ENCODE peak calls at places on chromosomes 12 and 14, in six cellular contexts. W is GM12878, C is HepG2, U is fibroblast of pulmonary artery, R is cardiac fibroblast, B is body of pancreas. M is an unnamed sample.

GRCh38 chr12:52976574-52977071 is 27.7 kb downstream of the KRT18 start:
- DNase-seq in U (peak; percentile 39), R (no peak), B (no peak), C (no peak), W (no peak), M (peak; percentile 13)

GRCh38 chr14:49512147-49512551 is 74.0 kb downstream of the RPS29 start:
- DNase-seq in C (no peak), W (no peak), U (peak; percentile 71), R (peak; percentile 93), B (no peak), M (peak; percentile 65)

GRCh38 chr14:101017209-101017608 is 113.7 kb upstream of the RTL1 start:
- DNase-seq in W (no peak), C (no peak), R (peak; percentile 6), B (no peak), U (peak; percentile 37), M (peak; percentile 30)

GRCh38 chr12:128820723-128821432 is 2.9 kb downstream of the SLC15A4 start:
- DNase-seq in U (no peak), W (no peak), C (no peak), R (no peak), B (peak; percentile 17), M (no peak)

GRCh38 chr12:122997343-122998250 is 17.1 kb downstream of the ARL6IP4 start:
- DNase-seq in B (no peak), W (no peak), C (no peak), U (no peak), R (peak; percentile 33), M (no peak)

GRCh38 chr14:52422650-52423356 is 108.7 kb downstream of the PTGER2 start:
- DNase-seq in C (no peak), W (no peak), U (no peak), B (no peak), R (peak; percentile 13), M (no peak)

GRCh38 chr12:6632026-6632978 is 3.5 kb downstream of the LPAR5 start:
- DNase-seq in C (no peak), B (no peak), W (peak; percentile 81), R (no peak), U (no peak), M (no peak)

GRCh38 chr12:78236264-78236663 is 405.6 kb downstream of the NAV3 start:
- DNase-seq in R (peak; percentile 10), U (no peak), C (no peak), B (no peak), W (no peak), M (no peak)

GRCh38 chr14:51145246-51145645 is 50.3 kb upstream of the TRIM9 start:
- DNase-seq in U (no peak), C (no peak), W (no peak), B (no peak), R (peak; percentile 22), M (no peak)

GRCh38 chr12:92110083-92110640 is 35.5 kb downstream of the BTG1 start:
- DNase-seq in C (no peak), R (no peak), U (no peak), W (no peak), B (no peak), M (no peak)
- H3K4me3 ChIP-seq in C (no peak overlapping the region), R (no peak overlapping the region), U (no peak overlapping the region), W (no peak overlapping the region), B (no peak overlapping the region), M (no peak overlapping the region)

DNA sequence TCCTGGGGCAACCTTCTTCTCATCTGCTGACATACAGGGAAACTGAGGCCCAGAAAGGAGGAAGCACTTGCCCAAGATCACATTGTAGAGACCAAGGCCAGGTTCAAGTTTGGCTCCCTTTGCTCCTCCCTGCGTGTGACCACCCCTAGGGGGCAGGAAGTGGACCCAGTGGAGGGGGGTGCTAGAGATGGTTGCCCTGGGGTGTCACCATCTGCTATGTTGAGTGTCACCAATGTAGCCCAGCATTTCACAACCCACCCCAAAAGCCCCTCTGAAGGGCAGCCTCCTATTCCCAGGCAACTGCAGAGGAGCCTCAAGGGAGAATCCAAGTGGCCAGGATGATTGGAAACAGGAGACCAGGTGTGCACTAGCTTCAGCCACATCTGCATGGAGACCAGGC is 12.0 kb upstream of the RBM19 start:
- DNase-seq in B (no peak), C (no peak), R (no peak), U (no peak), W (no peak), M (no peak)
- TF ChIP-seq CTCF in B (no peak), C (no peak), R (no peak), U (no peak), W (no peak), M (no peak)

DNA sequence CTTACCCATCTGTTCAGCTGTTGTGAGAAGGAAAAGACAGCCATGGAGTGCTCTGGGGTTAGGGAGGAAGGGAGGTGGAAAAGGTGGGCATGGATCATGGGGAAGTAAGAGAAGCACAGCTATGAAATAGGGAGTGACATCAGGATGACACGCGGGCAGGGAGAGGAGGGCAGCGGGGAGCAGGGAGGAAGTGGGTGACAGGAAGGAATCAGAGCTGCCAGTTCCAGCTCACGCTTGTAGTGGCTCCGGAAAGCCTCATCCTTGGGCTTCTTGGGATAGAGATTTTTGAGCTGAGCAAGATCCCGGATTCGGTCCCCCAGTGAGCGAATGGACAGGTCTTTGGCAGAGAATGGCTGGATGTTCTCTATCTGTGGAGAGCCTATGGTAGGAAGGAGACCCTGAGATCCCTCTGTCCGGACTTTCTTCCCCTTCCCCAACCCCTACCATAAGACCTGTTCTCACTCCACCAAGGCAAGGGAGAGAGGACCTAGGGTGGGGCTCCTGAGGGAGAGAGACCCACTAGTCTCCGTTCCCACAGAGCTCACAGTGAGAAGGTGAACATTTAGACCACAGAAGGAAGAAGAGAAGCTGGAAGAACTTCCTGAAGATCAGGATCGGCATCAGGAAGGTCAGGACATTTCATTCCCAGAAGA is 10.3 kb downstream of the NAB2 start:
- DNase-seq in W (no peak), R (no peak), U (no peak), C (no peak), B (no peak), M (no peak)
- H3K4me3 ChIP-seq in W (no peak overlapping the region), R (no peak overlapping the region), U (no peak overlapping the region), C (no peak overlapping the region), B (no peak overlapping the region), M (no peak overlapping the region)

GRCh38 chr14:89243286-89243685 is 173.7 kb downstream of the FOXN3 start:
- DNase-seq in W (no peak), B (no peak), R (no peak), C (no peak), U (no peak), M (no peak)

GRCh38 chr14:89242871-89243270 is 174.2 kb downstream of the FOXN3 start:
- DNase-seq in B (no peak), C (no peak), U (no peak), W (no peak), R (no peak), M (no peak)

GRCh38 chr14:89241265-89241664 is 175.8 kb downstream of the FOXN3 start:
- DNase-seq in C (no peak), B (no peak), R (no peak), W (no peak), U (no peak), M (no peak)

GRCh38 chr14:89243765-89244164 is 173.3 kb downstream of the FOXN3 start:
- DNase-seq in U (no peak), C (no peak), B (no peak), W (no peak), R (no peak), M (no peak)

GRCh38 chr14:89241934-89242670 is 174.9 kb downstream of the FOXN3 start:
- DNase-seq in U (no peak), C (no peak), B (no peak), R (no peak), W (no peak), M (no peak)
- TF ChIP-seq CTCF in U (no peak), C (no peak), B (no peak), R (no peak), W (no peak), M (peak; percentile 1)

GRCh38 chr12:163406-163986 is 50.5 kb downstream of the SLC6A12 start:
- DNase-seq in U (no peak), C (no peak), B (no peak), W (no peak), R (no peak), M (no peak)

GRCh38 chr12:164207-164606 is 49.8 kb downstream of the SLC6A12 start:
- DNase-seq in R (no peak), B (no peak), U (no peak), C (no peak), W (no peak), M (no peak)

GRCh38 chr12:161823-162222 is 52.1 kb downstream of the SLC6A12 start:
- DNase-seq in W (no peak), U (no peak), B (no peak), C (no peak), R (no peak), M (no peak)

GRCh38 chr12:160858-161257 is 53.1 kb downstream of the SLC6A12 start:
- DNase-seq in R (no peak), W (no peak), U (no peak), C (no peak), B (no peak), M (no peak)

GRCh38 chr12:162467-163307 is 51.3 kb downstream of the SLC6A12 start:
- DNase-seq in W (no peak), U (no peak), C (no peak), R (no peak), B (no peak), M (no peak)
- H3K4me3 ChIP-seq in W (no peak overlapping the region), U (no peak overlapping the region), C (no peak overlapping the region), R (no peak overlapping the region), B (no peak overlapping the region), M (no peak overlapping the region)

GRCh38 chr14:91510171-91511013 is at the start of gene PPP4R3A:
- DNase-seq in U (peak; percentile 98), C (peak; percentile 86), W (peak; percentile 88), B (peak; percentile 94), R (peak; percentile 97), M (peak; percentile 92)
- TF ChIP-seq CTCF in U (no peak), C (peak; percentile 16), W (no peak), B (no peak), R (no peak), M (no peak)

GRCh38 chr12:131710464-131711457 is at the start of gene SFSWAP:
- DNase-seq in B (peak; percentile 65), C (peak; percentile 34), U (peak; percentile 80), R (peak; percentile 89), W (peak; percentile 48), M (peak; percentile 55)
- H3K4me3 ChIP-seq in B (peak within 1 kb of the TSS; percentile 94), C (peak within 1 kb of the TSS; percentile 93), U (peak within 1 kb of the TSS; percentile 99), R (peak within 1 kb of the TSS; percentile 99), W (peak within 1 kb of the TSS; percentile 83), M (peak within 1 kb of the TSS; percentile 99)

GRCh38 chr12:94140556-94140955 is 7.8 kb upstream of the PLXNC1 start:
- DNase-seq in C (peak; percentile 32), B (no peak), R (peak; percentile 35), W (no peak), U (peak; percentile 38), M (no peak)
- TF ChIP-seq CTCF in C (peak; percentile 91), B (no peak), R (peak; percentile 43), W (peak; percentile 54), U (peak; percentile 31), M (peak; percentile 62)

DNA sequence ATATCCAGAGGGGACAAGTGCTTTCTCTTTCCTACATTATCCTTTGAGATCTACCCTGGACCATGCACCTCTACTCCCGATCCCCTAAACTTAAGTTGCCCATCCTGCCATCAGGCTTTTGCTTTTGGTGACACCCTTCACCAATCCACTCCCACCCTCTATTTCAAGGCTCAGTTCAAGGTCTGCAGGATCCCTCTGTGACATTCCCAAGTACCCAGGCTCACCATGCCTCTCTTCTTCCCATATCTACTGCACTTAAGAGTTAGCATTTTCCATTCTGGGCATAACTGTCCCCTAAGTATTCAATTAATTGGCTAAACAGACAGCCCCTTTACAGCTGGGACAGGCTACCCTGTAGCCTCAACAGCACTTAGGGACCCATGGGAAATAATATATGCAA is 3.1 kb downstream of the NFYB start:
- DNase-seq in B (no peak), W (no peak), U (no peak), C (no peak), R (no peak), M (no peak)
- H3K4me3 ChIP-seq in B (no peak overlapping the region), W (no peak overlapping the region), U (peak overlapping the region; percentile 85), C (no peak overlapping the region), R (peak overlapping the region; percentile 84), M (no peak overlapping the region)

M was measured in brain microvascular endothelial cell.